ENCODE peak calls at places on chromosomes 16 and 17, in four cellular contexts. Q is hepatocyte, F is right atrium auricular region, W is PC-3. N is an unnamed sample.

GRCh38 chr16:75116081-75116910 is at the start of gene LDHD:
- DNase-seq in Q (peak; percentile 78), F (peak; percentile 90), W (peak; percentile 75), N (peak; percentile 22)

GRCh38 chr17:13601776-13602551 is at the start of gene HS3ST3A1:
- DNase-seq in Q (peak; percentile 81), F (no peak), W (peak; percentile 84), N (peak; percentile 10)

GRCh38 chr16:15399317-15399716 is 3.8 kb downstream of the MPV17L start:
- DNase-seq in Q (no peak), F (no peak), W (no peak), N (no peak)

GRCh38 chr17:45672301-45672700 is 111.8 kb upstream of the CRHR1 start:
- DNase-seq in Q (no peak), F (no peak), W (no peak), N (no peak)

GRCh38 chr17:10226930-10227695 is 28.7 kb upstream of the GAS7 start:
- DNase-seq in Q (peak; percentile 63), F (no peak), W (peak; percentile 31), N (no peak)

GRCh38 chr16:9077001-9077809 is 14.2 kb upstream of the HAPSTR1 start:
- DNase-seq in Q (no peak), F (no peak), W (peak; percentile 64), N (peak; percentile 87)

GRCh38 chr16:85991425-85991824 is 92.5 kb downstream of the IRF8 start:
- DNase-seq in Q (no peak), F (no peak), W (no peak), N (no peak)

GRCh38 chr16:72832640-72833039 is 215.3 kb downstream of the ZFHX3 start:
- DNase-seq in Q (peak; percentile 86), F (peak; percentile 90), W (peak; percentile 81), N (peak; percentile 64)

GRCh38 chr17:16377804-16378400 is 3.0 kb upstream of the UBB start:
- DNase-seq in Q (no peak), F (no peak), W (peak; percentile 93), N (peak; percentile 92)

GRCh38 chr16:1470543-1471251 is 4.1 kb downstream of the CLCN7 start:
- DNase-seq in Q (no peak), F (no peak), W (no peak), N (no peak)

GRCh38 chr16:2821483-2822157 is 4.6 kb downstream of the PRSS21 start:
- DNase-seq in Q (no peak), F (no peak), W (no peak), N (no peak)

GRCh38 chr16:12455287-12455798 is 348.3 kb downstream of the CPPED1 start:
- DNase-seq in Q (peak; percentile 86), F (no peak), W (peak; percentile 66), N (peak; percentile 5)

GRCh38 chr17:62998665-62999393 is 32.8 kb downstream of the TANC2 start:
- DNase-seq in Q (no peak), F (no peak), W (peak; percentile 11), N (peak; percentile 42)

GRCh38 chr17:27544350-27545131 is 86.4 kb upstream of the LGALS9 start:
- DNase-seq in Q (no peak), F (no peak), W (no peak), N (no peak)

GRCh38 chr16:85104821-85105391 is 7.4 kb downstream of the CIBAR2 start:
- DNase-seq in Q (no peak), F (no peak), W (no peak), N (no peak)

GRCh38 chr17:81741594-81742452 is 29.7 kb downstream of the SLC25A10 start:
- DNase-seq in Q (no peak), F (no peak), W (no peak), N (no peak)

GRCh38 chr17:7427549-7427948 is 1.1 kb upstream of the SPEM3 start:
- DNase-seq in Q (no peak), F (no peak), W (no peak), N (no peak)

GRCh38 chr17:72614476-72614870 is 478.0 kb downstream of the SLC39A11 start:
- DNase-seq in Q (peak; percentile 38), F (no peak), W (peak; percentile 76), N (no peak)

GRCh38 chr16:14502932-14503741 is 126.9 kb downstream of the PARN start:
- DNase-seq in Q (no peak), F (no peak), W (peak; percentile 87), N (peak; percentile 98)

GRCh38 chr17:5500804-5501391 is 14.5 kb downstream of the MIS12 start:
- DNase-seq in Q (peak; percentile 97), F (peak; percentile 69), W (peak; percentile 54), N (peak; percentile 46)

GRCh38 chr16:589658-590159 is at the start of gene RAB40C:
- DNase-seq in Q (peak; percentile 100), F (peak; percentile 100), W (peak; percentile 92), N (peak; percentile 85)

GRCh38 chr16:27429330-27429871 is 27.4 kb downstream of the IL21R start:
- DNase-seq in Q (no peak), F (peak; percentile 16), W (no peak), N (no peak)

GRCh38 chr16:27426423-27427408 is 24.7 kb downstream of the IL21R start:
- DNase-seq in Q (no peak), F (peak; percentile 60), W (peak; percentile 80), N (peak; percentile 90)

GRCh38 chr16:27429981-27430441 is 28.0 kb downstream of the IL21R start:
- DNase-seq in Q (no peak), F (peak; percentile 43), W (no peak), N (no peak)

GRCh38 chr16:27427538-27427937 is 25.6 kb downstream of the IL21R start:
- DNase-seq in Q (no peak), F (peak; percentile 11), W (no peak), N (no peak)

GRCh38 chr16:27428035-27428785 is 26.2 kb downstream of the IL21R start:
- DNase-seq in Q (no peak), F (peak; percentile 36), W (no peak), N (no peak)
- H3K27me3 ChIP-seq in Q (no peaks in the 10 kb centered on the region), F (no peaks in the 10 kb centered on the region), W (no peaks in the 10 kb centered on the region), N (no peaks in the 10 kb centered on the region)

DNA sequence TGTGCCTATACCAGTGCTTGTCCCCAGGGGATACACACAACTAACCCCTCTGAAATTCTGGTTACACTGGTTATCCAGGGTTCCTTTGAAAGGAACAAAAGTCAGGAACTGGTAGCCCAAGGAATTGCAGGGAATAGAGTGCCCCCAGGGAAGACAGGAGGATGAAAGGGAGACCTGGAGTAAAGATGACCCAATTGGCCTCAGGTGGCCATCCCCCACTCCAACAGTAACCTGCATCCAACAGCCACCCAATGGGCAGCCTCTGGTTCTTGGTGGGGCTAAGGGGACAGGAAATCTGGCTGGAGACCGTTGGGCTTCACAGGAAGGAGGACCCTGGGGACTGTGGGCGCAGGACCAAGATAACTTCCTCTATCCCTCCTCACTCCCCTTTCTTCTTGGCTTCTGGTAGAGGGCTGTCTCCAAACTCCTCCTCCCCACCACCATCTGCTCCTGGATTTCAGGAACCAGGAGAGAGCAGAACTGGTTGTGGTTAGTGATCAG is 826 bp upstream of the MPO start:
- DNase-seq in Q (no peak), F (peak; percentile 28), W (no peak), N (no peak)
- H3K27me3 ChIP-seq in Q (no peaks in the 10 kb centered on the region), F (no peaks in the 10 kb centered on the region), W (peaks cover 4% of the 10 kb centered on the region), N (peaks cover 27% of the 10 kb centered on the region)

GRCh38 chr16:4004206-4004605 is 112.0 kb downstream of the ADCY9 start:
- DNase-seq in Q (no peak), F (no peak), W (no peak), N (no peak)
- H3K27me3 ChIP-seq in Q (no peaks in the 10 kb centered on the region), F (no peaks in the 10 kb centered on the region), W (no peaks in the 10 kb centered on the region), N (no peaks in the 10 kb centered on the region)

DNA sequence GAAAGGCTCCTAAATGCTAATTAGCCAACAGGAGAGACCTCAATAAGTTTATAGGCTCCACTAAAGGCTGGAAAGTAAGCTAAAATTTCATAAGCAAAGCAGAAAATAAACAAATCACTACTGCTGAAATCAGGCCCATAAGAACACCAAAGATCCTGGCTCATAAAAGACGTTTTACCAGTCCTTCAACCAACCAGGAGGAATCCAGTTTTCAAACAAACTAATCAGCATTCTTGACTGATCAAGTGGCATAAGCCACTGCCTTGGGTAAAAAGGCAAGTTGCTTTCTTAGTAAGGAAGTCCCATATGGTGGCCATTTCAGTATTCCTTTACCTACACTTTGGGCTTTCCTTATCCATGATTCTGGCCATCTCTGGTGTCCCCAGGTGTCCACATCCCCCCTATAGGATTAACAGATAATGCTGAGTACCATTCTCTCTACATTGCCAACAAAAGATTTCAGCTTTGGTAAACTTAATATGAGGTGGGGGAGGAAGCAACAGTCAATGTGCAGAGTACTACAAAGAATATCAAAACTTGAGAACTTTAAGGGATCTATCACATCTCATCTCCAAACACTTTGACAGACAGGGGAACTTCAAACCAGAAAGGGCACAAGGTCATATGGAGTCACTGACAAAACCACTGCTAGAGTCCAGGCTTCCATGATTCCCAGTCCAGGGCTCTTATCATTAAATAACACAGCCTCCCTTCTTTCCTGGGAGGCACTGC is 1.3 kb downstream of the TOM1L2 start:
- DNase-seq in Q (no peak), F (no peak), W (peak; percentile 87), N (peak; percentile 47)
- H3K27me3 ChIP-seq in Q (no peaks in the 10 kb centered on the region), F (no peaks in the 10 kb centered on the region), W (no peaks in the 10 kb centered on the region), N (no peaks in the 10 kb centered on the region)

GRCh38 chr17:49501496-49501895 is 6.4 kb downstream of the NGFR start:
- DNase-seq in Q (no peak), F (no peak), W (no peak), N (peak; percentile 78)
- H3K27me3 ChIP-seq in Q (peaks cover 50% of the 10 kb centered on the region), F (peaks cover 6% of the 10 kb centered on the region), W (peaks cover 54% of the 10 kb centered on the region), N (peaks cover 4% of the 10 kb centered on the region)

DNA sequence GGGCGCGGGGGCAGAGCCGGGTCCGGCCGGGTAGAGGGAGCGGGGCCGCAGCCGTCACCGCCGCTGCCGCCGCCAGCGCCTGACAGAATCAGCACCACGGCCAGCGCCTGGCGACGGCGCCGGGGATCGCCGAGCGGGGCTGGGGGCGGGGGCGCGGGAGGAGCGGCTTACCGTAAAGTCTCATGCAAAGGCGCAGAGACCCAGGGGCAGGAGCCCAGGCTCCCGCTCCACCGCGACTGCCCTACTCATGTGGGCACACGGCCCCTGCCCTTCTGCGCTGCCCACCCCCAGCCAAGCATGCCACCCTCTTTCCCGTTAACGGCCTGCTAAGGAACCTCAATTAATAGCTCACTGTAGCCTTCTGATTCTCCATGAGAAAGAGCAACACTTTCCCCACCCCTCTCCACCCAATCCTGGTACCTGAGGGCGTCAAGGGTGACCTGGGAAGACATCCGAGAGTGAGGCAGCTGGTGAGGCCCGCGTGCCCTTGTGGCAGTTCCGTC is at the start of gene SEZ6:
- DNase-seq in Q (peak; percentile 89), F (peak; percentile 59), W (peak; percentile 40), N (no peak)
- H3K27me3 ChIP-seq in Q (peaks cover 76% of the 10 kb centered on the region), F (peaks cover 12% of the 10 kb centered on the region), W (peaks cover 9% of the 10 kb centered on the region), N (peaks cover 25% of the 10 kb centered on the region)

DNA sequence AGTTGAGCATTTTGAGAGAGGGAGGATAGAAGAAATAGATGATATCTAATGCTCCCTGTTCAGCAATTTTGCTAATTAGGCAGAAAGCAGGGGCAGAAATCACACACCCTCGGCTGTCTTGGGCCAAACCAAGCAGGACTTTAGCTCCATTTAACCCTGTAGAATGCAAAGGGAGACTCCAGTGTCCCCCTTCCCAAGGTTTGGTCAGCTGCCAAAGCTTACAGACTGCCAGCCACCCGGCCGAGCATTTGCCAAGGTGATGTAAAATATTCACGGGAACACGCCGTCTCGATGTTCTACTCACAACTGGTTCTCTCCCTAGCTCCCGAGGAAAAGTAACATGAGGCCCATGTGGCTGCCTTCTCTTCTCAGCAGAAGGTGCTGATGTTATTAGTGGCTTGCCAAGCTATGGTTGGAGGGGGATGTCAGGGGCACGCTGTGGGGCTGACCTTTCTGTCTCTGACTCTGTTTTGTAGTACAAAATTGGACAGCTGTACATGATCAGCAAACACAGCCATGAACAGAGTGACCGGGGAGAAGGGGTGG is 155.3 kb downstream of the PITPNC1 start:
- DNase-seq in Q (no peak), F (no peak), W (no peak), N (no peak)
- H3K27me3 ChIP-seq in Q (no peaks in the 10 kb centered on the region), F (no peaks in the 10 kb centered on the region), W (no peaks in the 10 kb centered on the region), N (no peaks in the 10 kb centered on the region)